ENCODE peak calls at places on chromosomes 12 and 14, in seven cellular contexts. Z is hypothalamus, N is suprapubic skin, L is upper lobe of right lung, Q is renal cortical epithelial cell, O is thoracic aorta, J is HCEC 1CT. B is an unnamed sample.

GRCh38 chr12:120833849-120834248 is 70.3 kb downstream of the SPPL3 start:
- DNase-seq in L (no peak), Z (no peak), O (no peak), J (peak; percentile 74), N (no peak), Q (no peak), B (no peak)

GRCh38 chr14:68397827-68398226 is 395.0 kb downstream of the ZFP36L1 start:
- DNase-seq in Z (no peak), Q (no peak), L (no peak), J (peak; percentile 64), N (no peak), O (no peak), B (no peak)

GRCh38 chr12:72540811-72541210 is 268.6 kb downstream of the TRHDE start:
- DNase-seq in O (no peak), L (no peak), Z (no peak), Q (peak; percentile 13), J (no peak), N (no peak), B (no peak)

GRCh38 chr12:108526482-108527234 is 11.6 kb downstream of the FICD start:
- DNase-seq in N (no peak), Q (no peak), J (no peak), L (no peak), O (no peak), Z (no peak), B (no peak)

GRCh38 chr12:65022960-65023359 is 98.1 kb downstream of the WIF1 start:
- DNase-seq in L (no peak), J (no peak), N (no peak), O (no peak), Q (no peak), Z (no peak), B (no peak)

GRCh38 chr12:46438719-46439319 is 66.2 kb upstream of the SLC38A2 start:
- DNase-seq in Z (no peak), L (no peak), Q (no peak), O (no peak), J (no peak), N (no peak), B (no peak)

GRCh38 chr14:104686624-104687517 is 2.5 kb upstream of the INF2 start:
- DNase-seq in L (no peak), N (no peak), Q (no peak), Z (no peak), J (no peak), O (no peak), B (no peak)

GRCh38 chr14:102777711-102778615 is 714 bp downstream of the TRAF3 start:
- DNase-seq in J (peak; percentile 25), Q (peak; percentile 28), O (no peak), Z (no peak), N (no peak), L (peak; percentile 71), B (peak; percentile 27)

GRCh38 chr12:115956674-115957073 is 320.8 kb downstream of the MED13L start:
- DNase-seq in Q (peak; percentile 18), L (no peak), J (no peak), O (no peak), N (no peak), Z (no peak), B (no peak)

GRCh38 chr12:122726056-122726558 is 4.5 kb downstream of the HCAR1 start:
- DNase-seq in J (no peak), L (no peak), Z (no peak), O (no peak), Q (peak; percentile 88), N (no peak), B (peak; percentile 45)

GRCh38 chr12:105257321-105257728 is 21.4 kb upstream of the APPL2 start:
- DNase-seq in O (no peak), Q (peak; percentile 95), Z (no peak), N (no peak), L (no peak), J (peak; percentile 95), B (no peak)

GRCh38 chr12:67720383-67720856 is 71.9 kb downstream of the DYRK2 start:
- DNase-seq in L (no peak), Z (no peak), J (peak; percentile 75), O (no peak), N (no peak), Q (no peak), B (no peak)

GRCh38 chr12:124668602-124669001 is 101.2 kb upstream of the NCOR2 start:
- DNase-seq in J (no peak), N (no peak), Q (no peak), O (no peak), Z (no peak), L (no peak), B (no peak)

GRCh38 chr12:89874146-89874545 is 165.5 kb upstream of the ATP2B1 start:
- DNase-seq in Z (no peak), L (no peak), O (no peak), N (no peak), Q (no peak), J (no peak), B (no peak)

GRCh38 chr12:113329791-113330417 is 5.0 kb downstream of the SLC8B1 start:
- DNase-seq in Z (no peak), L (no peak), N (no peak), J (no peak), Q (no peak), O (no peak), B (no peak)

GRCh38 chr14:103301512-103302197 is 32.4 kb upstream of the EIF5 start:
- DNase-seq in O (no peak), Q (no peak), N (no peak), J (no peak), Z (no peak), L (no peak), B (no peak)

GRCh38 chr14:38124496-38124895 is 83.2 kb upstream of the SSTR1 start:
- DNase-seq in N (no peak), Z (no peak), L (no peak), Q (no peak), J (no peak), O (no peak), B (no peak)

GRCh38 chr12:51687142-51687935 is 96.3 kb downstream of the SCN8A start:
- DNase-seq in O (no peak), Z (no peak), L (no peak), Q (peak; percentile 33), N (no peak), J (peak; percentile 76), B (no peak)

GRCh38 chr14:66046035-66046434 is 440.1 kb upstream of the CCDC196 start:
- DNase-seq in Q (no peak), Z (no peak), O (no peak), J (no peak), L (no peak), N (no peak), B (no peak)

GRCh38 chr12:40058721-40059190 is 47.1 kb downstream of the SLC2A13 start:
- DNase-seq in N (no peak), J (no peak), Q (peak; percentile 33), O (no peak), L (no peak), Z (no peak), B (no peak)

GRCh38 chr12:127531561-127531960 is 735.4 kb upstream of the TMEM132C start:
- DNase-seq in L (no peak), O (no peak), Q (no peak), N (no peak), Z (no peak), J (no peak), B (no peak)

GRCh38 chr14:102893452-102893851 is 29.0 kb upstream of the AMN start:
- DNase-seq in N (no peak), L (peak; percentile 59), Z (no peak), J (peak; percentile 72), O (no peak), Q (no peak), B (no peak)